ENCODE peak calls at places on chromosomes 11 and 22, in six cellular contexts. L is hepatic stellate cell, E is EL, A is NCI-H748 treated with DMSO at 0.1 percent for 48 hours, B is HFFc6, D is amniotic stem cell. N is an unnamed sample.

GRCh38 chr11:18000760-18001159 is 12.1 kb downstream of the SERGEF start:
- DNase-seq in L (no peak), E (no peak), A (no peak), B (no peak), D (no peak), N (no peak)

GRCh38 chr11:65537296-65537597 is 12.4 kb downstream of the SCYL1 start:
- DNase-seq in L (no peak), E (no peak), A (no peak), B (no peak), D (no peak), N (peak; percentile 0)

GRCh38 chr11:13487661-13488030 is 8.2 kb downstream of the PTH start:
- DNase-seq in L (no peak), E (no peak), A (peak; percentile 64), B (no peak), D (no peak), N (peak; percentile 45)

GRCh38 chr11:123084454-123084853 is 22.5 kb upstream of the HSPA8 start:
- DNase-seq in L (no peak), E (no peak), A (no peak), B (no peak), D (no peak), N (no peak)

GRCh38 chr11:119067371-119068222 is at the start of gene VPS11:
- DNase-seq in L (peak; percentile 99), E (peak; percentile 98), A (peak; percentile 79), B (peak; percentile 94), D (peak; percentile 97), N (peak; percentile 97)

GRCh38 chr11:126090452-126090851 is 27.8 kb upstream of the CDON start:
- DNase-seq in L (no peak), E (no peak), A (peak; percentile 84), B (no peak), D (no peak), N (no peak)

GRCh38 chr11:130145328-130145812 is 14.2 kb upstream of the ST14 start:
- DNase-seq in L (no peak), E (no peak), A (no peak), B (no peak), D (no peak), N (no peak)

GRCh38 chr22:37675930-37676571 is 615 bp downstream of the LGALS1 start:
- DNase-seq in L (no peak), E (peak; percentile 41), A (no peak), B (peak; percentile 32), D (no peak), N (peak; percentile 26)